ENCODE peak calls at places on chromosomes 7 and 10, in five cellular contexts. Z is dorsolateral prefrontal cortex, B is tibial artery, C is pancreas, Q is hepatocyte. T is an unnamed sample.

GRCh38 chr7:105473163-105473562 is 48.9 kb downstream of the PUS7 start:
- DNase-seq in Z (no peak), B (no peak), C (no peak), Q (peak), T (no peak)

GRCh38 chr7:140669352-140669751 is 3.4 kb upstream of the ADCK2 start:
- DNase-seq in Z (no peak), B (no peak), C (no peak), Q (no peak), T (no peak)

GRCh38 chr7:32462451-32462850 is 27.7 kb downstream of the LSM5 start:
- DNase-seq in Z (no peak), B (no peak), C (no peak), Q (peak), T (no peak)

GRCh38 chr7:7177044-7177517 is 5.3 kb upstream of the C1GALT1 start:
- DNase-seq in Z (no peak), B (no peak), C (no peak), Q (peak), T (no peak)

GRCh38 chr7:16636533-16637173 is 8.9 kb downstream of the ANKMY2 start:
- DNase-seq in Z (no peak), B (no peak), C (no peak), Q (no peak), T (no peak)

GRCh38 chr10:125840955-125841354 is 17.6 kb downstream of the BCCIP start:
- DNase-seq in Z (no peak), B (no peak), C (no peak), Q (no peak), T (no peak)

GRCh38 chr7:83271212-83272099 is 108.8 kb upstream of the PCLO start:
- DNase-seq in Z (no peak), B (no peak), C (no peak), Q (peak), T (no peak)

GRCh38 chr10:13184726-13185514 is 23.6 kb downstream of the MCM10 start:
- DNase-seq in Z (no peak), B (no peak), C (peak), Q (no peak), T (peak)

GRCh38 chr7:114777288-114777687 is 144.6 kb upstream of the MDFIC start:
- DNase-seq in Z (no peak), B (no peak), C (no peak), Q (no peak), T (no peak)

GRCh38 chr10:106278385-106278784 is 886.1 kb downstream of the SORCS1 start:
- DNase-seq in Z (no peak), B (no peak), C (no peak), Q (peak), T (no peak)

GRCh38 chr7:92880212-92881090 is 44.1 kb upstream of the CDK6 start:
- DNase-seq in Z (no peak), B (no peak), C (no peak), Q (peak), T (no peak)

GRCh38 chr10:72248477-72249151 is 25.1 kb upstream of the DDIT4 start:
- DNase-seq in Z (peak), B (peak), C (peak), Q (peak), T (peak)

GRCh38 chr7:93914581-93915066 is 6.9 kb upstream of the GNG11 start:
- DNase-seq in Z (no peak), B (no peak), C (no peak), Q (no peak), T (no peak)

GRCh38 chr10:27527597-27528295 is 23.6 kb downstream of the RAB18 start:
- DNase-seq in Z (no peak), B (no peak), C (no peak), Q (no peak), T (no peak)

GRCh38 chr7:5396999-5397656 is 26.5 kb downstream of the TNRC18 start:
- DNase-seq in Z (peak), B (peak), C (peak), Q (peak), T (peak)

GRCh38 chr10:102068216-102068615 is 3.1 kb downstream of the HPS6 start:
- DNase-seq in Z (no peak), B (no peak), C (peak), Q (peak), T (no peak)

GRCh38 chr7:112167144-112167543 is 39.1 kb downstream of the DOCK4 start:
- DNase-seq in Z (no peak), B (no peak), C (no peak), Q (no peak), T (no peak)

GRCh38 chr10:6348091-6348862 is 145.5 kb downstream of the PFKFB3 start:
- DNase-seq in Z (peak), B (no peak), C (no peak), Q (no peak), T (no peak)

GRCh38 chr7:24708244-24708643 is 49.0 kb downstream of the GSDME start:
- DNase-seq in Z (no peak), B (no peak), C (no peak), Q (no peak), T (no peak)

GRCh38 chr7:37921340-37921805 is 933 bp downstream of the EPDR1 start:
- DNase-seq in Z (peak), B (peak), C (no peak), Q (peak), T (no peak)

GRCh38 chr10:79387974-79388850 is 40.9 kb downstream of the PPIF start:
- DNase-seq in Z (peak), B (no peak), C (peak), Q (no peak), T (peak)

GRCh38 chr7:55212838-55213237 is 152.3 kb upstream of the LANCL2 start:
- DNase-seq in Z (no peak), B (no peak), C (no peak), Q (no peak), T (no peak)

GRCh38 chr7:55019329-55019690 is 493 bp downstream of the EGFR start:
- DNase-seq in Z (no peak), B (peak), C (peak), Q (peak), T (peak)

GRCh38 chr7:42495251-42495650 is 258.2 kb upstream of the GLI3 start:
- DNase-seq in Z (no peak), B (no peak), C (no peak), Q (no peak), T (no peak)

DNA sequence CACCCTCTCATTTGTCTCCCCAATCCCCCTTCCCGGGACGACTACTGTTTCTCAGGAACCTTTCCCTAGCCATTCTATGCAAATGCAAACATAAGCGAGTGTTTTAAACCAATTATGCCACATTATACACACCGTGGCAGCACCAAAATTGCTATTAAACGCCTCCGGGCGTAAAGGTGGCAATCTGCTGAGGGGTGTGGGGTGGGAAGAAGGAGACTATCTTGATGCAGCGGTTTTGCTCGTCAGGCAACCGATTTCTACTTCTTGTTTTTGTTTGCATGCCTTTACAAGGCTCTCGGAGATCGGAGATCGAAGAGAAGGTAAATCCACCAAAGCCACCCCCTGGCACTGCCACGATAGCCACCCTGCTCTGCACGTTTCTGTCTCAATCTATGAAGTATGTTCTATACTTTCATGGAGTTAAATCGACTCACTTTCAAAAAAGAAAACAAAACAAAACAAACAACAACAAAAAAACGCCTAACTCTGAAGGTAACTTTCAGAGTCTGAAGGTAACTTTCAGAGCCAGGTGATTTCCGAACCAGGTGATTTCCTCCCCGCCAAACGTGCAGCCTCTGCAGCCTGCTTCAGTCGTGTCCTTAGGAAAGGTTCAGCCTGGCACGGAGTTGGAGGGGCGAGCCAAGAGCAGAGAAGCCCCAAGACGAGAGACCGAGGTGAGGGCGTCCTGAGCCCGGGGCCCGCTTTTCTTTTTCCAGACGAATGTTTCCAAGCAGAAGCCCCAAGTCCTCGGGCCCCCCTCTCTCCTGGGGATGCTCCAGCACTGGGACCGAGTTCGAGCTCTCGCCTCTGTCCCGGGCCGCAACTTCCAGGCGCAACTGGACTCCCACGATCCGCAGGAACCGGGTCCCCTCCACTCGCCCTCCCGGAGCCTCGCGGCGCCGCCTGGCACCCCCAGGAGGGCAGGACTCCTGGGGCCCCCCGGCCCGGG is 45.8 kb upstream of the CDK1 start:
- DNase-seq in Z (peak), B (no peak), C (peak), Q (peak), T (peak)
- H3K4me3 ChIP-seq in Z (peak), B (peak), C (peak), Q (peak), T (peak)

DNA sequence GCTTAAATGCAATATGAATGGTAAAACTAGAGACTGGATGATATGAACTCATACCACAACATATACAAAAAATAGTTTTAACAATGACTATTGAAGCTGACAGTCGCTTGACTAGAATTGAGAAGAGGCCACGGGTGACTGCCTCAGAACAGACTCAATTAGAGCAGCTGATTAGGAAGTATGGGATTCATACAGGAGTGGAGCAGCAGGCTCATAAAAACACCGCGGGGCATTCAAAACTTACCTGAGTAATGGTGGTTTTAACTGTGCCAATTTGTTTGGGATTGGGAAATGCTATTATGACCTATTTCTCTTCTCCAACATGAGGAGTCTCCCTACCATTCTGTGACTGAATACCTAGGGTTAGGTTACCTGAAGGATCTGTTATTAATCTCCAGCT is 2.1 kb downstream of the CADPS2 start:
- DNase-seq in Z (no peak), B (no peak), C (no peak), Q (no peak), T (no peak)
- H3K4me3 ChIP-seq in Z (peak), B (no peak), C (peak), Q (no peak), T (peak)

GRCh38 chr7:45157653-45158401 is at the start of gene RAMP3:
- DNase-seq in Z (peak), B (peak), C (no peak), Q (no peak), T (no peak)
- H3K4me3 ChIP-seq in Z (peak), B (peak), C (peak), Q (no peak), T (peak)

GRCh38 chr10:131980321-131980720 is 1.4 kb downstream of the BNIP3 start:
- DNase-seq in Z (peak), B (peak), C (no peak), Q (no peak), T (no peak)
- H3K4me3 ChIP-seq in Z (peak), B (peak), C (peak), Q (peak), T (peak)

DNA sequence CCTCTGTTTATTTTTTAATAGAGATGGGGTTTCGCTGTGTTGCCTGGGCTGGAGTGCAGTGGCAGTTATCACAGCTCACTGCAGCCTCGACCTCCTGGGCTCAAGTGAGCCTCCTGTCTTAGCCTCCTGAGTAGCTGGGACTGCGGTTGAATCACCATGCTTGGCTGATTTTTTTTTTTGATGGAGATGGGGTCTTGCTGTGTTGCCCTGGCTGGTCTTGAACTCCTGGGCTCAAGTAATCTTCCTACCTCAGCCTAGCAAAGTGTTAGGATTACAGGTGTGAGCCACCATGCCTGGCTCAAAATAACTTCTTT is 8.1 kb downstream of the DYNC2I1 start:
- DNase-seq in Z (no peak), B (no peak), C (no peak), Q (no peak), T (no peak)
- H3K4me3 ChIP-seq in Z (peak), B (peak), C (peak), Q (peak), T (peak)

DNA sequence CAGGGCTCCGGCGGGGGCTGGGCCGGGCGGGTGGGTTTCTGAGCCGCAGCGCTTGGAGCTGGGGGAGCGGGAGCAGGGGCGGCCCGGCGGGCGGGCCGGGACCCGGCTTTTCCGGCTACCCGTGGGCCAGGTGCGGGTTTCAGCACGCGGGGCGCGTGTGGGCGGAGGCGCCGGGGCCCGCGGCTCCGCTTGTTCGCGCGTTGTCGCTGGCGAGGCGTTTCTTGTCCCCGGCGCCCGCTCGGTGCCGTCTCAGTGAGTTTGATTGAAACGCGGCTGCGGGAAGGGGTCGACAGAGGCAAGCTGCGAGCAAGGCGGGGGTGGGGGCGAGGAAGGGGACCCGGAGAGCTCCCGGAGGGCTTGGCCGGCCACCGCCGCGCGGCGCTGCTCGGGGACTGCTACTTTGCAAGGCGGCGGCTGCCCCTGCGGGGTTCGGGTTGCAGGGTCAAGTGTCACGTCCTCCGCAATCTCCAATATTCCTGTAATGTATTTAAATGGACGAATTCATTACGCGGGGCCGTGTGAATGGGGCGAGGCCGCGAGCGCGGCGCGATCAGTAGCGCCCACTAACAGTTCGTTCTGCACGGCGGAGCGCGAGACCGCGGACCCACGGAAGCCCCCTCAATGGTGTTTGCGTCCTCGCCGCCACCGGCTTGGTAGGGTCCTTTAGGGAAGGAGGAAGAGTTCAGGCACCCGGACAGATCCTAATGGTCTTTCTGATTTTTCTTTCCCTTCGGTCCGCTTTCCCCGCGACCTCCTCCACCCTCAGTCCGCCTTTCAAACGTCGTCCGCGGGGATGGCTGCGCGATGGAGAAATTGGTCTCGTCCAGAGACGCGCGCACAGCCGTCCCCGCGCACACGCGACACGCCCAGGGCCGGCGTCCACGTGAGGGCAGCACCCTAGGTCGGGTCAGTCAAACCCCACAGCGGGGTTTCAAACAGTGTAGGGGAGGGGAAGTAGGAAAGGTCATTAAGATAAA is 76.9 kb downstream of the INSIG1 start:
- DNase-seq in Z (no peak), B (no peak), C (no peak), Q (no peak), T (no peak)
- H3K4me3 ChIP-seq in Z (no peak), B (peak), C (no peak), Q (no peak), T (peak)

DNA sequence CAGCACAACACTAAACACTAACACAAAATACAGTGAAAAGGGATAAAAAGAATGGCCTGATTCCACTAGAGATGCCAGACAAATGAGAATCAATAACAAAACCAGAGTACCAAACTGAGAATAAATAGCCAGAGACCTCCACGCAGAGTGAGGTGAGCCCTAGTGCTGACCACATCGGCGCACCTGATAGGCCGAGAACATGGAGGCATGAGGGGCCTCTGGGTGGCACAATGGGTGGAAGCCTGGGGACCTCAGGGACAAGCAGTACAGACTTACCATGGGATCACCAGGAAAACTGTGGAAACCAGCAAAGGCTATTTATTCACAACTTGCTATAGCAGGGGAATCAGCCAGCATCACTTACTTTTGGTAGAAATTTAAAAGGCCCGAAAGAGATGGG is 1.8 kb upstream of the CSGALNACT2 start:
- DNase-seq in Z (no peak), B (no peak), C (no peak), Q (no peak), T (no peak)
- H3K4me3 ChIP-seq in Z (no peak), B (no peak), C (no peak), Q (no peak), T (no peak)

DNA sequence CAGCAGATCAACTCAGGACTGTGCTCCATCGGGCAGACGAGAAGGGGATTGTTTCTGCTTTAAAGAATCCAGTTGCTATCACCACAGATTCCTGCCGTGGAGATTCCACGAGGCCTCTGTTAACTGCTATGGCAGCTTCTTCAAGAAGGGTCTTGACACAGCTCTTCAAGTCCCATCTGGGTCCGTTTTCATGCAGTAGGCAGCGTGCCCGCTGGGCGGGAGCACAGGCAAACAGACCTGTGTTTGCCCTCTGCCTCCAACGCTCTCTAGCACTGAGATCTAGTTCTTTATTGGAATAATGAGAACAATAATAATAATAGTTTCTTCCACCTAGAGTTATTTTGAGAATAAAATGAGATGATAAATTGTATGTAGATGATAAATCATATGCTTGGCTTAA is 127.2 kb upstream of the SP8 start:
- DNase-seq in Z (no peak), B (no peak), C (no peak), Q (no peak), T (no peak)
- H3K4me3 ChIP-seq in Z (no peak), B (no peak), C (no peak), Q (no peak), T (no peak)

GRCh38 chr10:35090162-35090954 is at the start of gene CUL2:
- DNase-seq in Z (peak), B (peak), C (peak), Q (peak), T (peak)
- H3K4me3 ChIP-seq in Z (peak), B (peak), C (peak), Q (peak), T (peak)

DNA sequence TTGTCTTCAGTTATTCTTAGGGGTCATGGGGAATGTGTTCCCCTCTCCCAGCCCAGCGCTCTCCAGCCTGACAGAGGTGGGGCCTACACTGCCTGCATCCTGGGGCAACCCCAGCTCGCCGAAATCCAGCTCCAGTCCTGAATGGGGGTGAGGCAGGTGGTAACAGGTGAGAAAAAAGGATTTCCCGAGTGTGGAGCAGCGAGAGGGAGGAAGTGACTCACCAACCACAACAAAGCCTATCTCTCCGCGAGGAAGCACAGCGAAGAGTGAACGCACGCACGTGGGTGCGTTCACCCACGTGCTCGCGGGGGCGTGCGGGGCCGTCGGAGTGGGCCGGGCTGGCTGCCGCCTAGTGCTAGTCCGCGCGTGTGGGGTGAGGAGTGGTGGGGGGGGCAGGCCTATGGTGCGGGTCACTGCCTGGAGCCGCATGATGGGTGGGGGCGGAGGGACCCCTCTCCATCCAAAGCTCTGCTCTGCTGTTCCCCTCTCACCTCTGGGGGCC is 855 bp upstream of the PALD1 start:
- DNase-seq in Z (no peak), B (no peak), C (peak), Q (peak), T (no peak)
- H3K4me3 ChIP-seq in Z (peak), B (peak), C (peak), Q (peak), T (peak)